ENCODE peak calls at places on chromosomes 5 and 9, in four cellular contexts. I is heart left ventricle, U is brain microvascular endothelial cell, Q is ascending aorta. G is an unnamed sample.
A peak's percentile ranks its signal among the peaks of the same experiment; 100 is the strongest.

GRCh38 chr5:31232273-31232888 is 38.9 kb downstream of the CDH6 start:
- DNase-seq in I (peak; percentile 35), U (peak; percentile 63), Q (no peak), G (no peak)

GRCh38 chr9:28563612-28564011 is 990.3 kb upstream of the C9orf72 start:
- DNase-seq in I (no peak), U (no peak), Q (no peak), G (no peak)

GRCh38 chr5:171660438-171660837 is 125.2 kb upstream of the SMIM23 start:
- DNase-seq in I (no peak), U (no peak), Q (no peak), G (no peak)

GRCh38 chr9:37464006-37464405 is 1.2 kb downstream of the ZBTB5 start:
- DNase-seq in I (no peak), U (no peak), Q (no peak), G (no peak)

GRCh38 chr5:72284674-72285424 is 35.2 kb downstream of the MRPS27 start:
- DNase-seq in I (no peak), U (no peak), Q (no peak), G (no peak)

GRCh38 chr9:125475385-125475784 is 213.8 kb downstream of the GAPVD1 start:
- DNase-seq in I (peak; percentile 30), U (no peak), Q (no peak), G (no peak)

GRCh38 chr5:14029185-14029584 is 84.7 kb upstream of the DNAH5 start:
- DNase-seq in I (no peak), U (no peak), Q (no peak), G (no peak)

GRCh38 chr9:101398930-101399640 is 434 bp downstream of the ZNF189 start:
- DNase-seq in I (peak; percentile 28), U (no peak), Q (no peak), G (peak; percentile 58)

GRCh38 chr9:79812507-79813261 is 240.9 kb downstream of the TLE4 start:
- DNase-seq in I (no peak), U (no peak), Q (no peak), G (no peak)

GRCh38 chr9:37692622-37693221 is 42.0 kb downstream of the FRMPD1 start:
- DNase-seq in I (no peak), U (no peak), Q (no peak), G (no peak)

GRCh38 chr9:126499911-126500599 is 113.7 kb upstream of the LMX1B start:
- DNase-seq in I (no peak), U (no peak), Q (no peak), G (no peak)

GRCh38 chr5:113806823-113807222 is 293.3 kb downstream of the YTHDC2 start:
- DNase-seq in I (peak; percentile 22), U (no peak), Q (no peak), G (no peak)

GRCh38 chr5:144313147-144313726 is 142.6 kb downstream of the KCTD16 start:
- DNase-seq in I (no peak), U (no peak), Q (no peak), G (no peak)

GRCh38 chr9:137252555-137253506 is 1.7 kb downstream of the STPG3 start:
- DNase-seq in I (no peak), U (no peak), Q (no peak), G (no peak)

GRCh38 chr5:9069650-9070049 is 476.2 kb downstream of the SEMA5A start:
- DNase-seq in I (no peak), U (no peak), Q (no peak), G (no peak)

GRCh38 chr9:135946392-135946994 is 14.7 kb downstream of the UBAC1 start:
- DNase-seq in I (no peak), U (no peak), Q (no peak), G (no peak)

GRCh38 chr5:119158144-119158543 is 87.3 kb downstream of the DMXL1 start:
- DNase-seq in I (no peak), U (no peak), Q (no peak), G (no peak)

GRCh38 chr9:135971106-135971766 is 10.1 kb upstream of the UBAC1 start:
- DNase-seq in I (no peak), U (no peak), Q (no peak), G (no peak)

GRCh38 chr5:145697251-145698016 is 137.7 kb downstream of the PRELID2 start:
- DNase-seq in I (no peak), U (peak; percentile 54), Q (no peak), G (no peak)

GRCh38 chr5:41083306-41083705 is 12.2 kb upstream of the MROH2B start:
- DNase-seq in I (no peak), U (no peak), Q (no peak), G (no peak)

GRCh38 chr5:127094161-127094560 is 20.9 kb upstream of the C5orf63 start:
- DNase-seq in I (no peak), U (no peak), Q (no peak), G (no peak)

GRCh38 chr5:62720036-62720441 is 141.4 kb downstream of the LRRC70 start:
- DNase-seq in I (no peak), U (no peak), Q (no peak), G (no peak)

GRCh38 chr9:135479469-135480052 is at the start of gene PPP1R26:
- DNase-seq in I (peak; percentile 54), U (no peak), Q (no peak), G (no peak)

GRCh38 chr9:133331221-133331620 is 4.8 kb downstream of the SURF6 start:
- DNase-seq in I (no peak), U (no peak), Q (peak; percentile 44), G (no peak)

GRCh38 chr5:38848637-38849036 is 2.8 kb downstream of the OSMR start:
- DNase-seq in I (no peak), U (no peak), Q (no peak), G (no peak)
- H3K27ac ChIP-seq in I (no peak overlapping the region), U (no peak overlapping the region), Q (peak overlapping the region; percentile 97), G (no peak overlapping the region)

DNA sequence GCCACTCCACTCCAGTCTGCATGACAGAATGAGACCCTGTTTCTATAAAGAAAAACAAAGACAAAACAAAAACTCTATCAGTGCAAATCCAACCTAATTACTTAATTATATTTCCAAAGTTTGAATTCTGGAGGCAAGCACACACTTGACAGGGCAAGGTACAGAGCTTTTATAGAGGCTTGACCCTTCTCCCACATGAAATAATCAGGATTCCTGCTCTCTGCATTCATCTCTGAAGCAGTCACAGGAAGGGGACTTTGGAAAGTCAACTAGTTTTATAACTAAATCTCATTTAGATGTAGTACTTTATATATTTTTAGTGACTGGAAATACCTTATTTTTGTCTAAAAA is 91.9 kb upstream of the CHD1 start:
- DNase-seq in I (no peak), U (no peak), Q (no peak), G (no peak)
- H3K27ac ChIP-seq in I (no peak overlapping the region), U (no peak overlapping the region), Q (no peak overlapping the region), G (no peak overlapping the region)

GRCh38 chr5:165188555-165189260 is 1683.3 kb downstream of the MAT2B start:
- DNase-seq in I (no peak), U (no peak), Q (no peak), G (no peak)
- H3K27ac ChIP-seq in I (no peak overlapping the region), U (no peak overlapping the region), Q (no peak overlapping the region), G (no peak overlapping the region)

GRCh38 chr9:120388000-120388855 is 191.7 kb downstream of the CDK5RAP2 start:
- DNase-seq in I (peak; percentile 76), U (no peak), Q (no peak), G (no peak)
- H3K27ac ChIP-seq in I (no peak overlapping the region), U (no peak overlapping the region), Q (peak overlapping the region; percentile 23), G (no peak overlapping the region)

DNA sequence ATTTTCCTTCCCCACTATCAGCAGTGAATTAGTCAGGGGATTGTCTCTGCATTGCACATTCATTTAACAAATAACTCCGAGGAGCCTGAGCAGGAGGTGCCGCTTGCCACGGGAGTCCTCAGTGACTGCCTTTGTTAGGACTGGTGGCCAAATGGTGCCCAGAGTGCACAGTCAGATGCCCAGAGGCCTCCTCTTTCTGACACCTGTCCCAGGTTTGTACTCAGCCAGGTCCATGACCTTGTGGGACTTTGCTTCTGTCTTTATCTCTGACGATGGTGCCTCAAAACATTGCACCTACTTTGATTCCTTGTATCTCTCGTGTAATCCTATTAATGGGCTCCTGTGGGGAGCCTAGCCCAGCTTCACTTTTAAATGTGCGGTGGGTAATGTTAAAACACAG is 4.3 kb downstream of the SRD5A1 start:
- DNase-seq in I (no peak), U (no peak), Q (no peak), G (no peak)
- H3K27ac ChIP-seq in I (no peak overlapping the region), U (no peak overlapping the region), Q (no peak overlapping the region), G (no peak overlapping the region)

GRCh38 chr5:65482280-65482726 is 583 bp upstream of the ADAMTS6 start:
- DNase-seq in I (no peak), U (peak; percentile 24), Q (no peak), G (no peak)
- H3K27ac ChIP-seq in I (peak overlapping the region; percentile 92), U (peak overlapping the region; percentile 97), Q (peak overlapping the region; percentile 92), G (peak overlapping the region; percentile 67)

GRCh38 chr5:67474597-67475238 is 278.1 kb upstream of the CD180 start:
- DNase-seq in I (no peak), U (no peak), Q (no peak), G (no peak)
- H3K27ac ChIP-seq in I (no peak overlapping the region), U (no peak overlapping the region), Q (no peak overlapping the region), G (no peak overlapping the region)

GRCh38 chr9:128840524-128840923 is 10.9 kb upstream of the SPOUT1 start:
- DNase-seq in I (no peak), U (no peak), Q (no peak), G (no peak)

GRCh38 chr9:128846680-128847030 is 17.1 kb upstream of the SPOUT1 start:
- DNase-seq in I (no peak), U (no peak), Q (no peak), G (no peak)

GRCh38 chr9:128838338-128838737 is 8.7 kb upstream of the SPOUT1 start:
- DNase-seq in I (no peak), U (no peak), Q (no peak), G (no peak)

GRCh38 chr9:128845186-128845931 is 15.8 kb upstream of the SPOUT1 start:
- DNase-seq in I (no peak), U (no peak), Q (no peak), G (no peak)

DNA sequence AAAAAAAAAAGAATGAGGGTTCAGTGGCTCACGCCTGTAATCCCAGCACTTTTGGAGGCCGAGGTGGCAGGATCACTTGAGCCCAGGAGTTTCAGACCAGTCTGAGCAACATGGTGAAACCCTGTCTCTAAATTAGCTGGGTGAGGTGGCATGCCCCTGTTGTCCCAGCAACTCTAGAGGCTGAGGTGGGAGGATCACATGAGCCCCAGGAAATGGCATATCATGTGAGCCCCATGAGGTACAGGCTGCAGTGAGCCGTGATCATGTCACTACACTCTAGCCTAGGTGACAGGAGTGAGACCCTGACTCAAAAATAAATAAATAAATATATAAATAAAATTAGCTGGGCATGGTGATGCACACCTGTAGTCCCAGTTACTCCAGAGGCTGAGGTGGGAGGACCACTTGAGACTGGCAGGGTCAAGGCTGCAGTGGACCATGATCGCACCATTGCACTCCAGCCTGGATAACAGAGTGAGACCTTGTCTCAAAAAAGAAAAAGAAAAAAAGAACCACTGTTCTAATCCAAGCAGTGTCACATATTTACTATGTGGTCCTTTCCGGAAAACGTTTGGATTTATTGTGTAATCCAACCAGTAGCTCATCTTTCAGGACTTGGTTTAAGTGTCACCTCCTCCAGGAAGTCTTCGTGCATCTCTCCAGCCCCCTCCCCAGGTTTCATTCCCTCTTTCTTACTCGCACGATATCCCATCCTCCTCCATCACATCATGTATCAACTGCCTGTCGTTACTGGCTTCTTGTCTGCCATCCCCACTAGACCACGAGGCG is 12.3 kb upstream of the SPOUT1 start:
- DNase-seq in I (no peak), U (no peak), Q (no peak), G (no peak)
- H3K27ac ChIP-seq in I (no peak overlapping the region), U (no peak overlapping the region), Q (no peak overlapping the region), G (no peak overlapping the region)

GRCh38 chr5:96067251-96067650 is 105.6 kb upstream of the ELL2 start:
- DNase-seq in I (no peak), U (no peak), Q (no peak), G (no peak)
- H3K27ac ChIP-seq in I (no peak overlapping the region), U (peak overlapping the region; percentile 96), Q (no peak overlapping the region), G (no peak overlapping the region)

G was measured in substantia nigra.